ENCODE peak calls at places on chromosomes 13 and 19, in seven cellular contexts. N, Y, F, U, W, X and G are unnamed samples.

GRCh38 chr19:54364775-54365257 is at the start of gene LAIR1:
- DNase-seq in X (no peak), N (no peak), W (no peak), Y (peak; percentile 71), U (no peak), F (no peak), G (no peak)

GRCh38 chr19:48683349-48683748 is 10.5 kb upstream of the NTN5 start:
- DNase-seq in W (peak; percentile 46), U (no peak), Y (peak; percentile 63), X (no peak), F (no peak), N (peak; percentile 57), G (peak; percentile 73)

GRCh38 chr13:105343134-105343806 is 1192.2 kb downstream of the EFNB2 start:
- DNase-seq in W (no peak), X (no peak), F (no peak), Y (no peak), N (peak; percentile 21), U (no peak), G (peak; percentile 13)

GRCh38 chr13:86002921-86003488 is 203.8 kb upstream of the SLITRK6 start:
- DNase-seq in F (no peak), U (no peak), Y (no peak), N (no peak), X (no peak), W (no peak), G (no peak)

GRCh38 chr19:8361921-8362793 is 1.8 kb upstream of the ANGPTL4 start:
- DNase-seq in Y (peak; percentile 97), N (peak; percentile 99), W (peak; percentile 90), U (peak; percentile 76), X (no peak), F (peak; percentile 94), G (peak; percentile 99)

GRCh38 chr13:23505007-23505406 is 65.2 kb upstream of the TNFRSF19 start:
- DNase-seq in U (no peak), N (peak; percentile 28), W (no peak), X (no peak), Y (no peak), F (no peak), G (no peak)

GRCh38 chr13:43363156-43363918 is 340.0 kb downstream of the DNAJC15 start:
- DNase-seq in U (no peak), N (peak; percentile 67), W (no peak), F (no peak), X (no peak), Y (no peak), G (peak; percentile 83)

GRCh38 chr19:48554385-48555091 is 2.6 kb downstream of the SULT2B1 start:
- DNase-seq in U (no peak), N (no peak), Y (no peak), W (no peak), X (no peak), F (no peak), G (no peak)

GRCh38 chr13:95038949-95039348 is 262.3 kb downstream of the ABCC4 start:
- DNase-seq in N (no peak), X (no peak), Y (no peak), W (no peak), F (no peak), U (no peak), G (no peak)

GRCh38 chr13:45747071-45747470 is 45.0 kb downstream of the CBY2 start:
- DNase-seq in Y (no peak), U (no peak), F (no peak), X (no peak), W (no peak), N (no peak), G (no peak)

GRCh38 chr13:51225034-51225433 is 2.8 kb downstream of the FAM124A start:
- DNase-seq in N (no peak), W (no peak), Y (no peak), X (no peak), F (no peak), U (no peak), G (no peak)

GRCh38 chr13:32330438-32330837 is 15.1 kb downstream of the BRCA2 start:
- DNase-seq in F (no peak), U (no peak), X (no peak), W (no peak), N (peak; percentile 90), Y (no peak), G (no peak)

GRCh38 chr13:104580931-104581330 is 1514.7 kb upstream of the SLC10A2 start:
- DNase-seq in X (no peak), N (no peak), Y (no peak), W (no peak), U (no peak), F (no peak), G (no peak)

GRCh38 chr13:37656247-37656940 is 57.8 kb upstream of the POSTN start:
- DNase-seq in N (peak; percentile 95), U (no peak), Y (peak; percentile 47), W (no peak), F (no peak), X (no peak), G (peak; percentile 86)

GRCh38 chr19:6412111-6412999 is 12.3 kb downstream of the KHSRP start:
- DNase-seq in Y (no peak), W (no peak), U (peak; percentile 55), N (peak; percentile 21), F (no peak), X (peak; percentile 58), G (no peak)

GRCh38 chr13:25881946-25882574 is 169.8 kb downstream of the SHISA2 start:
- DNase-seq in F (no peak), Y (no peak), N (no peak), W (no peak), X (no peak), U (no peak), G (peak; percentile 8)

GRCh38 chr13:29892149-29892548 is 41.7 kb upstream of the UBL3 start:
- DNase-seq in Y (no peak), F (no peak), N (no peak), U (no peak), X (no peak), W (no peak), G (no peak)

GRCh38 chr13:73940098-73940497 is 194.1 kb downstream of the KLF12 start:
- DNase-seq in Y (no peak), F (no peak), N (no peak), X (no peak), W (no peak), U (no peak), G (no peak)

DNA sequence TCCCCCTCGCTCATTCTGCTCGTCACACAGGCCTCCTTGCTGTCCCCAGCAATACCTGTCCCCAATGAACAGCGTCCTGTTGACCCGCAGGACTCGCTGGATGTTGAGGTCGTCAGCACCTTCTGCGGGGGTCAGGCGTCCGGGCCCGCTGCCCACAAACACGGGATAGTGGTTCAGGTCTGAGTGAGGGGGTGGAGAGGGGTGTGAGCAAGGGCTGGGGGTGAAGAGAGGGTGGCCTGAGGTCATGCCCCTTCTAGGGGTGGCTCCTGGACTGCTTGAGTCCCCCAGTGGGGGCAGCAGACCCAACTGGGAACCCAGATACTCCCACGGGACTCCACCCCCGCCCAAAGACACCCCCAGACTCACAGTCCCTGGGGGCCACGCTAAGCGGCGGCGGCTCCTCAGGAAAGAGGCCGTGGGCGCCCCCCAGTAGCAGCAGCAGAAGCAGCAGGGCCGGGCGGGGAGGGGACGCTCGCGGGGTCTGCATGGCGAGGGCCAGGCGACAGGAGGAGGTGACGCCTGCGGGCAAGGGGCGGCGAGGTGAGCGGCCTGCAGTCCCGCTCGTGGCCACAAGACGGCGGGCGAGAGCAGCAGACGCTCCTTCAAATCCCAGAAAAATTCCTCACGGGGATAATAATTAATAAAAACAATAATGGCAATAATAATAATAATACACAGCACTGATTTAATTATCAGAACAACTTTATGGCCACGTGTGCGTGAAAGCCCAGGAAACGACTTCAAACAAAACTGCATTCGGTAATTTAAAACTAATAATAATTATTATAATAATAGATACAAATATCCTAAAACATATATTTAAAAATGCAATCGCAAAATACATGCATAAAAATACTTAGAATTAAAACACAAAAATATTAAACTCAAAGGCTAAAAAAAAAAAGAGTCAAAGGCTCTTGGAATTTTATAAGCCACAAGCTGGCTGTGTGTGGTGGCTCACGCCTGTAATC is 1.2 kb downstream of the SEMA6B start:
- DNase-seq in N (peak; percentile 29), U (peak; percentile 66), F (no peak), Y (no peak), X (no peak), W (peak; percentile 34), G (peak; percentile 61)
- H3K4me3 ChIP-seq in N (peak overlapping the region; percentile 49), U (no peak overlapping the region), F (peak overlapping the region; percentile 49), Y (no peak overlapping the region), X (no peak overlapping the region), W (peak overlapping the region; percentile 8), G (peak overlapping the region; percentile 76)

DNA sequence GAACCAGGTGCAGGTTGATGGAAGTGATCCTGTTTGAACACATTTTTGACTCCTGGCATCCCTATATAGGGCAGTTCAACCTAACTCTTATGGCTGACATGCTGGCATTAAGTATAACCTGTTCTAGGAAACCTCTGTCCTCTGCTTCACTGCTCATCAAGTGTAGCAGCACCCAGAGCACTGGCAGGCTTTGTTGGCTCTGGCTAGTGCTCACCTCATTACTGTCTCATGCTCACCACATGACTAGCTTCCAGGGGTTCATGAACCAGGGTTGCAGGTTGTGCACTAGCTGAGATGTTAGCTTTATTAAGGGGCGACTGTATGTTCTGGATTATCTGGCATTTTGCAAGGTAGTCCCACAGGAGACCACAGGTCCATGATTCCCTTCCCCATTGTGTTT is 63.6 kb downstream of the B3GLCT start:
- DNase-seq in Y (no peak), N (no peak), U (no peak), W (no peak), X (no peak), F (no peak), G (no peak)
- H3K4me3 ChIP-seq in Y (no peak overlapping the region), N (no peak overlapping the region), U (no peak overlapping the region), W (no peak overlapping the region), X (no peak overlapping the region), F (no peak overlapping the region), G (no peak overlapping the region)

GRCh38 chr19:18190278-18190677 is 2.7 kb upstream of the MPV17L2 start:
- DNase-seq in Y (no peak), N (no peak), X (no peak), U (no peak), W (no peak), F (no peak), G (no peak)

GRCh38 chr19:18183529-18183928 is 9.5 kb upstream of the MPV17L2 start:
- DNase-seq in N (no peak), Y (no peak), W (no peak), F (no peak), U (no peak), X (no peak), G (no peak)

DNA sequence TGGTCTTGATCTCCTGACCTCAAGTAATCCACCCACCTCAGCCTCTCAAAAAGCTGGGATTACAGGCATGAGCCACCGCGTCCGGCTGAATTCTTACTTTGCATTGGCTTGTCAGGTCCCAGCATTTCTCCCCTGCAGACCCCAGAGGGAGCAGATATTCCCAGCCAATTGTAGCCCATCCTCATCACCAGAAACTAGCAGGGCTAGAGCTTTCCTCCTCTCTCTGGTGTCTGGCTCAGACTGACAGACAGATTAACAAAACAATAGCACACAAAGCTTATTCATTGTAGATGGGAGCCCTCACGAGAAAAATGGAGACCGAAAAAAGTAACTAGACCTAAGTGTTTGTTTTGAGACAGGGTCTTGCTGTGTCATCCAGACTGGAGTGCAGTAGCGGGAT is 7.5 kb upstream of the MPV17L2 start:
- DNase-seq in W (no peak), U (no peak), Y (no peak), F (no peak), X (no peak), N (no peak), G (no peak)
- H3K4me3 ChIP-seq in W (no peak overlapping the region), U (no peak overlapping the region), Y (no peak overlapping the region), F (no peak overlapping the region), X (no peak overlapping the region), N (no peak overlapping the region), G (no peak overlapping the region)

DNA sequence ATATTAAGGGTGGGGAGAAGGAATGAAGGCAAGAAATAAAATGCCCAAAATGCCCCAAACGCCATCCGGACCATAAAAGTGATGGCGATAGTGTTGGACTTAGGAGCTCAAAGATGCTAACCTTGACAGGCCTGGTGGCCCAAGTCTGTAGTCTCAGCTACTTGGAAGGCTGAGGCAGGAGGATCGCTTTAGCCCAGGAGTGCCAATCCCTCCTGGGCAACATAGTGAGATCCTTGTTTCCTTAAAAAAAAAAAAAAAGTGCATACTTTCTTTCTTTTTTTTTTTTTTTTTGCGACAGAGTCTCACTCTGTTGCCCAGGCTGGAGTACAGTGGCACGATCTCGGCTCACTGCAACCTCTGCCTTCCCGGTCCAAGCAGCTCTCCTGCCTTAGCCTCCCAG is 32.0 kb upstream of the MRI1 start:
- DNase-seq in X (no peak), N (no peak), Y (no peak), U (no peak), W (no peak), F (no peak), G (no peak)
- H3K4me3 ChIP-seq in X (peak overlapping the region; percentile 79), N (peak overlapping the region; percentile 79), Y (no peak overlapping the region), U (no peak overlapping the region), W (peak overlapping the region; percentile 42), F (peak overlapping the region; percentile 76), G (no peak overlapping the region)